ENCODE peak calls at places on chromosomes 12 and 14, in eight cellular contexts. D, Z, K, H, P, E, A and J are unnamed samples.
A peak's percentile ranks its signal among the peaks of the same experiment; 100 is the strongest.

GRCh38 chr12:101695698-101696097 is 1.7 kb upstream of the CHPT1 start:
- DNase-seq in D (no peak), Z (peak; percentile 22), K (no peak), H (no peak), P (no peak), E (no peak), A (no peak), J (no peak)

GRCh38 chr12:3761116-3761770 is 8.3 kb upstream of the CRACR2A start:
- DNase-seq in D (no peak), Z (no peak), K (no peak), H (no peak), P (no peak), E (no peak), A (no peak), J (no peak)

GRCh38 chr12:8554451-8555195 is 13.9 kb upstream of the CLEC4E start:
- DNase-seq in D (no peak), Z (peak; percentile 38), K (no peak), H (no peak), P (no peak), E (no peak), A (peak; percentile 70), J (no peak)

GRCh38 chr12:117671734-117672133 is 297.1 kb downstream of the KSR2 start:
- DNase-seq in D (no peak), Z (no peak), K (peak; percentile 34), H (no peak), P (peak; percentile 66), E (peak; percentile 35), A (no peak), J (peak; percentile 82)

GRCh38 chr14:71143391-71144290 is 236.4 kb downstream of the PCNX1 start:
- DNase-seq in D (no peak), Z (no peak), K (no peak), H (no peak), P (no peak), E (no peak), A (peak; percentile 43), J (no peak)

GRCh38 chr14:70886421-70887206 is 20.6 kb upstream of the PCNX1 start:
- DNase-seq in D (no peak), Z (no peak), K (no peak), H (no peak), P (no peak), E (no peak), A (no peak), J (no peak)

GRCh38 chr12:116959845-116960514 is 49.2 kb downstream of the FBXW8 start:
- DNase-seq in D (no peak), Z (no peak), K (no peak), H (no peak), P (no peak), E (peak; percentile 64), A (no peak), J (no peak)

GRCh38 chr12:26109343-26109841 is 15.4 kb downstream of the BHLHE41 start:
- DNase-seq in D (no peak), Z (no peak), K (no peak), H (no peak), P (no peak), E (no peak), A (no peak), J (no peak)

GRCh38 chr12:46364777-46365580 is 7.6 kb downstream of the SLC38A2 start:
- DNase-seq in D (peak; percentile 76), Z (peak; percentile 55), K (no peak), H (no peak), P (no peak), E (no peak), A (peak; percentile 64), J (no peak)

GRCh38 chr12:2891240-2892053 is 756 bp downstream of the TULP3 start:
- DNase-seq in D (peak; percentile 75), Z (peak; percentile 55), K (peak; percentile 33), H (peak; percentile 82), P (no peak), E (peak; percentile 27), A (peak; percentile 23), J (peak; percentile 92)

GRCh38 chr12:30795410-30795659 is 40.6 kb upstream of the CAPRIN2 start:
- DNase-seq in D (no peak), Z (no peak), K (no peak), H (no peak), P (no peak), E (no peak), A (no peak), J (no peak)

GRCh38 chr12:112430929-112431328 is 12.2 kb downstream of the PTPN11 start:
- DNase-seq in D (no peak), Z (no peak), K (no peak), H (no peak), P (no peak), E (no peak), A (no peak), J (no peak)

GRCh38 chr12:68622250-68622649 is 11.6 kb downstream of the RAP1B start:
- DNase-seq in D (no peak), Z (no peak), K (no peak), H (no peak), P (no peak), E (no peak), A (no peak), J (no peak)

GRCh38 chr12:120466560-120467315 is 2.8 kb downstream of the SRSF9 start:
- DNase-seq in D (no peak), Z (peak; percentile 34), K (no peak), H (no peak), P (no peak), E (no peak), A (no peak), J (peak; percentile 39)

GRCh38 chr12:6772729-6773661 is 675 bp downstream of the LAG3 start:
- DNase-seq in D (no peak), Z (no peak), K (peak; percentile 43), H (no peak), P (no peak), E (peak; percentile 54), A (no peak), J (no peak)

GRCh38 chr14:91754819-91755218 is 22.9 kb upstream of the CATSPERB start:
- DNase-seq in D (no peak), Z (no peak), K (no peak), H (no peak), P (no peak), E (no peak), A (peak; percentile 19), J (no peak)

GRCh38 chr14:61733972-61734371 is 28.2 kb upstream of the SNAPC1 start:
- DNase-seq in D (no peak), Z (no peak), K (no peak), H (no peak), P (no peak), E (no peak), A (no peak), J (no peak)

GRCh38 chr12:1544991-1545700 is 49.2 kb downstream of the FBXL14 start:
- DNase-seq in D (no peak), Z (no peak), K (peak; percentile 29), H (no peak), P (no peak), E (no peak), A (no peak), J (no peak)

GRCh38 chr12:75784591-75784990 is 247.0 kb downstream of the PHLDA1 start:
- DNase-seq in D (no peak), Z (peak; percentile 67), K (peak; percentile 28), H (no peak), P (no peak), E (no peak), A (no peak), J (no peak)

GRCh38 chr14:61409782-61410181 is 88.4 kb downstream of the PRKCH start:
- DNase-seq in D (no peak), Z (no peak), K (no peak), H (no peak), P (no peak), E (no peak), A (no peak), J (no peak)

GRCh38 chr14:89244720-89245119 is 172.3 kb downstream of the FOXN3 start:
- DNase-seq in D (no peak), Z (no peak), K (no peak), H (no peak), P (no peak), E (no peak), A (no peak), J (no peak)

GRCh38 chr12:124297856-124298255 is 3.0 kb downstream of the RFLNA start:
- DNase-seq in D (no peak), Z (no peak), K (no peak), H (no peak), P (no peak), E (no peak), A (no peak), J (no peak)

GRCh38 chr14:33576014-33576413 is 374.9 kb downstream of the EGLN3 start:
- DNase-seq in D (no peak), Z (no peak), K (no peak), H (no peak), P (no peak), E (no peak), A (no peak), J (no peak)

GRCh38 chr12:54622463-54623183 is 12.1 kb downstream of the LACRT start:
- DNase-seq in D (no peak), Z (no peak), K (no peak), H (no peak), P (no peak), E (no peak), A (no peak), J (no peak)

GRCh38 chr12:3236345-3237153 is 159.4 kb downstream of the TSPAN9 start:
- DNase-seq in D (no peak), Z (peak; percentile 70), K (peak; percentile 52), H (no peak), P (no peak), E (no peak), A (peak; percentile 38), J (no peak)

GRCh38 chr14:52018252-52018651 is 28.9 kb downstream of the RTRAF start:
- DNase-seq in D (no peak), Z (peak; percentile 51), K (no peak), H (no peak), P (no peak), E (no peak), A (no peak), J (no peak)

GRCh38 chr12:32647275-32647674 is 31.8 kb upstream of the DNM1L start:
- DNase-seq in D (no peak), Z (no peak), K (no peak), H (no peak), P (no peak), E (no peak), A (no peak), J (no peak)

GRCh38 chr14:94575730-94576585 is 5.3 kb upstream of the SERPINA5 start:
- DNase-seq in D (no peak), Z (no peak), K (no peak), H (no peak), P (no peak), E (no peak), A (peak; percentile 89), J (peak; percentile 75)

GRCh38 chr12:62632521-62632920 is 165.9 kb downstream of the MON2 start:
- DNase-seq in D (peak; percentile 77), Z (no peak), K (peak; percentile 67), H (peak; percentile 70), P (no peak), E (peak; percentile 44), A (no peak), J (no peak)

GRCh38 chr12:20368653-20369163 is 371 bp downstream of the PDE3A start:
- DNase-seq in D (peak; percentile 63), Z (no peak), K (peak; percentile 48), H (peak; percentile 52), P (no peak), E (peak; percentile 6), A (peak; percentile 57), J (no peak)